ENCODE peak calls at places on chromosome 10, in ten cellular contexts. Y, X, I, L, M, N, T, R, P and Z are unnamed samples.

GRCh38 chr10:70893227-70894006 is 5.1 kb upstream of the PCBD1 start:
- DNase-seq in Y (no peak), X (no peak), I (no peak), L (no peak), M (no peak), N (no peak), T (no peak), R (no peak), P (no peak), Z (no peak)

GRCh38 chr10:91745086-91745831 is 53.0 kb upstream of the TNKS2 start:
- DNase-seq in Y (no peak), X (no peak), I (peak), L (no peak), M (no peak), N (peak), T (peak), R (peak), P (no peak), Z (no peak)

GRCh38 chr10:56319386-56319785 is 41.7 kb downstream of the ZWINT start:
- DNase-seq in Y (no peak), X (no peak), I (no peak), L (no peak), M (peak), N (no peak), T (peak), R (peak), P (no peak), Z (no peak)

GRCh38 chr10:36254191-36254590 is 612.1 kb upstream of the FZD8 start:
- DNase-seq in Y (no peak), X (peak), I (peak), L (no peak), M (no peak), N (peak), T (no peak), R (no peak), P (no peak), Z (no peak)

GRCh38 chr10:94084344-94084743 is 90.6 kb downstream of the PLCE1 start:
- DNase-seq in Y (no peak), X (no peak), I (no peak), L (no peak), M (no peak), N (no peak), T (no peak), R (no peak), P (no peak), Z (no peak)

GRCh38 chr10:127374901-127375300 is 174.2 kb upstream of the NPS start:
- DNase-seq in Y (no peak), X (no peak), I (no peak), L (no peak), M (no peak), N (no peak), T (peak), R (no peak), P (no peak), Z (no peak)

GRCh38 chr10:79250259-79250658 is 97.0 kb upstream of the PPIF start:
- DNase-seq in Y (no peak), X (no peak), I (no peak), L (no peak), M (no peak), N (no peak), T (no peak), R (no peak), P (no peak), Z (no peak)

GRCh38 chr10:63452524-63452923 is 13.3 kb downstream of the JMJD1C start:
- DNase-seq in Y (no peak), X (no peak), I (no peak), L (no peak), M (no peak), N (no peak), T (no peak), R (no peak), P (no peak), Z (no peak)

GRCh38 chr10:126080879-126081331 is 184.5 kb downstream of the FANK1 start:
- DNase-seq in Y (no peak), X (no peak), I (peak), L (no peak), M (peak), N (peak), T (peak), R (no peak), P (no peak), Z (no peak)

GRCh38 chr10:86688398-86688921 is 20.1 kb downstream of the LDB3 start:
- DNase-seq in Y (peak), X (peak), I (peak), L (no peak), M (peak), N (peak), T (peak), R (peak), P (peak), Z (peak)

GRCh38 chr10:60029441-60029840 is 123.1 kb upstream of the CCDC6 start:
- DNase-seq in Y (no peak), X (no peak), I (no peak), L (no peak), M (no peak), N (no peak), T (no peak), R (no peak), P (no peak), Z (no peak)

GRCh38 chr10:112562803-112563663 is 116.0 kb downstream of the VTI1A start:
- DNase-seq in Y (no peak), X (no peak), I (no peak), L (no peak), M (no peak), N (peak), T (peak), R (peak), P (no peak), Z (no peak)

GRCh38 chr10:104802941-104803340 is 161.9 kb downstream of the SORCS3 start:
- DNase-seq in Y (no peak), X (no peak), I (no peak), L (no peak), M (no peak), N (no peak), T (no peak), R (no peak), P (no peak), Z (no peak)

GRCh38 chr10:3972460-3973366 is 187.7 kb upstream of the KLF6 start:
- DNase-seq in Y (peak), X (no peak), I (no peak), L (no peak), M (no peak), N (no peak), T (no peak), R (no peak), P (no peak), Z (no peak)

GRCh38 chr10:26621243-26621888 is 76.1 kb upstream of the PDSS1 start:
- DNase-seq in Y (no peak), X (no peak), I (no peak), L (no peak), M (no peak), N (no peak), T (no peak), R (no peak), P (no peak), Z (no peak)

GRCh38 chr10:78830062-78830974 is 238.4 kb upstream of the ZMIZ1 start:
- DNase-seq in Y (no peak), X (no peak), I (peak), L (no peak), M (peak), N (no peak), T (peak), R (peak), P (no peak), Z (no peak)

GRCh38 chr10:80171248-80171660 is 34.1 kb downstream of the ANXA11 start:
- DNase-seq in Y (no peak), X (no peak), I (peak), L (no peak), M (no peak), N (no peak), T (no peak), R (no peak), P (no peak), Z (no peak)

GRCh38 chr10:86757110-86757790 is 831 bp downstream of the BMPR1A start:
- DNase-seq in Y (peak), X (peak), I (peak), L (peak), M (no peak), N (peak), T (peak), R (peak), P (no peak), Z (peak)

GRCh38 chr10:64468219-64468618 is 947.0 kb downstream of the REEP3 start:
- DNase-seq in Y (no peak), X (no peak), I (no peak), L (no peak), M (no peak), N (no peak), T (no peak), R (no peak), P (no peak), Z (no peak)

GRCh38 chr10:19930936-19931859 is 115.0 kb downstream of the PLXDC2 start:
- DNase-seq in Y (no peak), X (no peak), I (no peak), L (no peak), M (peak), N (peak), T (peak), R (no peak), P (no peak), Z (no peak)